ENCODE peak calls at places on chromosomes 11 and 22, in six cellular contexts. T is transverse colon; P is stomach; Q is SJSA1; S is lower lobe of right lung; E is CD4-positive, alpha-beta memory T cell. L is an unnamed sample. For H3K4me1, the result is how much of the 10 kb centered on the place peaks cover.

GRCh38 chr11:11985016-11985715 is 23.3 kb downstream of the DKK3 start:
- DNase-seq in T (no peak), P (peak), Q (no peak), S (no peak), E (no peak), L (no peak)

GRCh38 chr22:43476341-43476740 is 64.5 kb downstream of the MPPED1 start:
- DNase-seq in T (no peak), P (no peak), Q (no peak), S (no peak), E (no peak), L (no peak)

GRCh38 chr11:57370251-57370650 is 10.7 kb downstream of the PRG3 start:
- DNase-seq in T (no peak), P (no peak), Q (no peak), S (no peak), E (no peak), L (no peak)

GRCh38 chr11:64016512-64016911 is 19.2 kb upstream of the FLRT1 start:
- DNase-seq in T (no peak), P (no peak), Q (no peak), S (no peak), E (no peak), L (no peak)

GRCh38 chr22:20271114-20271994 is 3.2 kb upstream of the RTN4R start:
- DNase-seq in T (no peak), P (no peak), Q (no peak), S (peak), E (no peak), L (no peak)

GRCh38 chr22:49964136-49964492 is 3.5 kb downstream of the PIM3 start:
- DNase-seq in T (peak), P (peak), Q (no peak), S (peak), E (no peak), L (no peak)

GRCh38 chr11:47378011-47378835 is at the start of gene SPI1:
- DNase-seq in T (peak), P (peak), Q (peak), S (peak), E (no peak), L (no peak)

GRCh38 chr22:43829448-43829821 is 17.3 kb upstream of the EFCAB6 start:
- DNase-seq in T (no peak), P (no peak), Q (no peak), S (peak), E (no peak), L (no peak)

GRCh38 chr22:48205790-48206189 is 1443.3 kb downstream of the TBC1D22A start:
- DNase-seq in T (no peak), P (no peak), Q (no peak), S (no peak), E (no peak), L (no peak)

GRCh38 chr11:46755962-46756361 is 36.9 kb downstream of the F2 start:
- DNase-seq in T (no peak), P (no peak), Q (no peak), S (no peak), E (no peak), L (no peak)

GRCh38 chr22:33210129-33210784 is 152.1 kb upstream of the SYN3 start:
- DNase-seq in T (peak), P (no peak), Q (peak), S (no peak), E (no peak), L (peak)

GRCh38 chr11:12529041-12529440 is 145.2 kb upstream of the TEAD1 start:
- DNase-seq in T (no peak), P (no peak), Q (no peak), S (no peak), E (no peak), L (no peak)

GRCh38 chr11:2899080-2899783 is 13.7 kb upstream of the CDKN1C start:
- DNase-seq in T (no peak), P (no peak), Q (no peak), S (peak), E (no peak), L (no peak)

GRCh38 chr11:1203505-1204271 is 19.2 kb upstream of the MUC5B start:
- DNase-seq in T (peak), P (peak), Q (peak), S (peak), E (no peak), L (no peak)

GRCh38 chr11:33655842-33656600 is 44.6 kb downstream of the C11orf91 start:
- DNase-seq in T (no peak), P (no peak), Q (peak), S (no peak), E (no peak), L (no peak)

GRCh38 chr11:98101329-98101728 is 919.4 kb upstream of the CNTN5 start:
- DNase-seq in T (no peak), P (no peak), Q (no peak), S (no peak), E (no peak), L (no peak)

GRCh38 chr22:49878206-49878605 is 24.6 kb downstream of the ZBED4 start:
- DNase-seq in T (no peak), P (no peak), Q (no peak), S (no peak), E (no peak), L (no peak)

GRCh38 chr11:122976734-122977454 is 4.7 kb downstream of the BSX start:
- DNase-seq in T (no peak), P (no peak), Q (no peak), S (no peak), E (no peak), L (no peak)

GRCh38 chr22:50712341-50713007 is 25.5 kb upstream of the ACR start:
- DNase-seq in T (no peak), P (no peak), Q (no peak), S (peak), E (no peak), L (no peak)

GRCh38 chr11:118608268-118609214 is 1.1 kb downstream of the PHLDB1 start:
- DNase-seq in T (peak), P (peak), Q (peak), S (peak), E (peak), L (no peak)

GRCh38 chr22:40867109-40867508 is 5.2 kb upstream of the DNAJB7 start:
- DNase-seq in T (no peak), P (no peak), Q (no peak), S (no peak), E (no peak), L (no peak)

GRCh38 chr22:30015846-30016245 is 64.4 kb upstream of the HORMAD2 start:
- DNase-seq in T (no peak), P (no peak), Q (no peak), S (no peak), E (no peak), L (no peak)

GRCh38 chr11:46916669-46917108 is 1.7 kb downstream of the LRP4 start:
- DNase-seq in T (peak), P (peak), Q (peak), S (no peak), E (peak), L (no peak)

GRCh38 chr11:92302766-92303165 is 78.1 kb downstream of the FAT3 start:
- DNase-seq in T (no peak), P (no peak), Q (no peak), S (no peak), E (no peak), L (no peak)

GRCh38 chr22:42131562-42131961 is 952 bp upstream of the CYP2D6 start:
- DNase-seq in T (no peak), P (no peak), Q (no peak), S (no peak), E (no peak), L (no peak)

GRCh38 chr11:69444381-69445130 is 36.9 kb upstream of the LINC01488 start:
- DNase-seq in T (peak), P (no peak), Q (no peak), S (peak), E (no peak), L (no peak)

GRCh38 chr11:106828576-106828975 is 189.7 kb downstream of the GUCY1A2 start:
- DNase-seq in T (no peak), P (no peak), Q (no peak), S (no peak), E (no peak), L (no peak)

GRCh38 chr11:97683733-97684132 is 1293.9 kb downstream of the JRKL start:
- DNase-seq in T (no peak), P (no peak), Q (no peak), S (no peak), E (no peak), L (peak)

GRCh38 chr22:46239261-46240048 is 10.6 kb downstream of the CDPF1 start:
- DNase-seq in T (no peak), P (no peak), Q (no peak), S (no peak), E (peak), L (no peak)

GRCh38 chr22:46240506-46240905 is 9.6 kb downstream of the CDPF1 start:
- DNase-seq in T (no peak), P (no peak), Q (no peak), S (no peak), E (no peak), L (no peak)

GRCh38 chr22:46237453-46238158 is 12.5 kb downstream of the CDPF1 start:
- DNase-seq in T (no peak), P (no peak), Q (peak), S (no peak), E (no peak), L (no peak)

GRCh38 chr22:46240073-46240472 is 10.0 kb downstream of the CDPF1 start:
- DNase-seq in T (no peak), P (no peak), Q (no peak), S (no peak), E (no peak), L (no peak)

GRCh38 chr22:46238541-46238940 is 11.6 kb downstream of the CDPF1 start:
- DNase-seq in T (no peak), P (no peak), Q (no peak), S (no peak), E (no peak), L (no peak)
- H3K4me1 ChIP-seq in T (under half), P (under half), Q (under half), S (under half), E (under half), L (under half)

GRCh38 chr11:120869516-120870011 is 154.3 kb upstream of the TBCEL start:
- DNase-seq in T (no peak), P (no peak), Q (no peak), S (no peak), E (no peak), L (no peak)
- H3K4me1 ChIP-seq in T (under half), P (under half), Q (under half), S (under half), E (under half), L (under half)

DNA sequence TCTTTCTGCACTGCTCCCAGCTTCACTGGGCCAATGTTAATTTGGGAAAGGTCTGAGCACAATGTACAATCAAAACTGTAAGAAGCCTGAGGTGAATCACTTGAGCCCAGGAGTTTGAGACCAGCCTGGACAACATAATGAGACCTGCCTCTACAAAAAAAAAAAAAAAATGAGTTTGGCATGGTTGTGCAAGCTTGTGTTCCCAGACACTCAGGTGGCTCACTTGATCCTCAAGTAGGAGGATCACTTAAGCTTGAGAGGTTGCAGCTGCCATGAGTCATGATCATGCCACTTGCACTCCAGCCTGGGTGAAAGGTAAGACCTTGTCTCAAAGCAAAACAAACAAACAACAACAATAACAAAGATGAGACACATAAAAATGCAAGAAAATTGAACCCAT is 38.6 kb upstream of the SC5D start:
- DNase-seq in T (no peak), P (no peak), Q (no peak), S (no peak), E (no peak), L (no peak)
- H3K4me1 ChIP-seq in T (under half), P (under half), Q (under half), S (under half), E (under half), L (under half)

DNA sequence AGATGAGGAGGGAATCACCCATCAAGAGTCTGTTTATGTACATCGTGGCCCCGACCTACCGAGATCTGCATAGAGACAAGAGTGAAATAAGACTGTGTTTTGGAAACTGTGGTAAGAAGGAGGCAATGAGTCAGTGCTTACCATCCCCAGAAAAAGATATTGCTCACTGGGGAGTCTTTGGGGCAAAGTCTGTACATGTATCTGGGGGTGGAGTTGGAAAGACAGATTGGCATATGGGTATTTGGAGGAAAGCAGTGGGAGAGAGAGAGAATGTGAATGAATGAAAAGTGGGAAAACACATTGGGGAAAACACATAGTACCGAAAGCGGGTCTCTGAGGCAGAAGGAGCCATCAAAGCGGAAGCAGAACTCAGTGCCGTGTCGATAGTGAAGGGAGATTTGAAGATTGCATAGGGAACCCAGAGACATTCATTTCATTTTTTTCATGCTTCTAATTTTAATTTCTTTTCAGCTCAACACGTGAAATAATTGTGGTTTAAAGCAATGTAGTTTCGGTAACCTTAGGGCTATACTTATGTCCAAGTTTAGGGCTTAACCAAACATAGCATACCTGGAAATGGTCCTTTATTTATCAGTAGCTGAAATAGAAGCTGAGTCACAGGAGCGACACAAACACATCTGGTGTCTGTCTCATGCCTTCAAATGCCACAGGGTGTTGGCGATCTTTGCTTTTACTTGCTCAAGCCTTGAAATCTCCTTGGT is 98.6 kb upstream of the CD44 start:
- DNase-seq in T (no peak), P (no peak), Q (peak), S (no peak), E (peak), L (no peak)
- H3K4me1 ChIP-seq in T (under half), P (under half), Q (half or more), S (under half), E (half or more), L (under half)

DNA sequence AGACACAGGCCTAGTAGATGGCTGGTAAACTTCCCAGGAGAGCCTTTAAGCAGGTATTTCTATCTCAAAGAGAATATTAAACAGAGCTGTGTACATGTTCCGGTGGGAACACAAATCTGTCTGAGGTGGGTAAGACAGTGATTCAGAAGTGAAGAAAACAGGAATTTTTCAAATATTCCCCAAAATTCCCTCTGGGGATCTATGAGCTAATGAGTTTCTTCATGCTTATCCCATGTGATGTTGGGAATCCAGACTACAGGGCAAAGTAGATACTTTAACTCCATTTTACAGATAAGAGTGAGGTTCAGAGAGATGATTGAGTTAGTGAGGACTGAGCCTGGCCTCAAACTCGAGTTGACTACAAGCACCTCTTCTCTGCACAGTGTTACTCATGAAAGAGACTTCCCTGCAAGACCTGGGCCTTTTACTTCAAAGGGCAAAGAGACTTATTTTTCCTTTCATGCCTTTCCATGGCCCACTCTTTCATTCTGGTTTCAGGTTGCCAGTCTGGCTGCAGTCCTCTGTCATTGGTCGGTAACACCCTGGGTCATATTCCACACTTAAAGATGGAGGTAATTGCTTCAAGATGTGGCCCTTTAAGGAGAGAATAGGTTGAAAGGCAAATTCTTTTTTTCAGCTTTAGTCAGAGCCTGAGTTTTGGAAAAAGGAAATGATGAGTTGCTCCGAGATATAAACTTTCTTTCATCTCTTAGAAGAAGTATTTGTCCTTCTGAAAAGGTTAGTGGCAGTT is 70.1 kb downstream of the CYB5R2 start:
- DNase-seq in T (no peak), P (no peak), Q (no peak), S (no peak), E (no peak), L (no peak)
- H3K4me1 ChIP-seq in T (half or more), P (under half), Q (under half), S (under half), E (under half), L (under half)

L was measured in iPS DF 6.9.